ENCODE peak calls at places on chromosomes 12 and 14, in five cellular contexts. A is ELR, Q is GM12865, E is iris pigment epithelial cell, F is EH. H is an unnamed sample.

GRCh38 chr12:10623131-10623530 is 9.7 kb upstream of the MAGOHB start:
- DNase-seq in A (peak; percentile 32), Q (no peak), E (no peak), F (no peak), H (no peak)

GRCh38 chr12:13801543-13801942 is 179.9 kb downstream of the GRIN2B start:
- DNase-seq in A (no peak), Q (no peak), E (no peak), F (no peak), H (no peak)

GRCh38 chr12:100845095-100845494 is 50.5 kb downstream of the ANO4 start:
- DNase-seq in A (peak; percentile 65), Q (peak; percentile 1), E (no peak), F (no peak), H (no peak)

GRCh38 chr12:124940393-124941169 is 26.1 kb upstream of the UBC start:
- DNase-seq in A (peak; percentile 96), Q (peak; percentile 93), E (peak; percentile 92), F (peak; percentile 93), H (peak; percentile 67)

GRCh38 chr12:77720258-77720657 is 110.4 kb upstream of the NAV3 start:
- DNase-seq in A (peak; percentile 25), Q (no peak), E (peak; percentile 25), F (peak; percentile 2), H (peak; percentile 10)

GRCh38 chr12:57452937-57453509 is 2.1 kb upstream of the INHBE start:
- DNase-seq in A (peak; percentile 84), Q (peak; percentile 72), E (peak; percentile 68), F (peak; percentile 86), H (peak; percentile 77)

GRCh38 chr12:56151672-56152131 is 685 bp upstream of the MYL6B start:
- DNase-seq in A (peak; percentile 70), Q (peak; percentile 85), E (no peak), F (no peak), H (peak; percentile 56)

GRCh38 chr14:91396959-91397815 is 20.4 kb downstream of the CCDC88C start:
- DNase-seq in A (no peak), Q (peak; percentile 85), E (no peak), F (no peak), H (no peak)

GRCh38 chr14:20841096-20841495 is 38.5 kb upstream of the RNASE1 start:
- DNase-seq in A (no peak), Q (no peak), E (no peak), F (no peak), H (no peak)

GRCh38 chr12:5581616-5582367 is 149.9 kb downstream of the NTF3 start:
- DNase-seq in A (no peak), Q (no peak), E (no peak), F (no peak), H (no peak)

GRCh38 chr12:123475256-123475703 is 17.3 kb downstream of the SNRNP35 start:
- DNase-seq in A (no peak), Q (no peak), E (no peak), F (no peak), H (no peak)

GRCh38 chr12:27336254-27336653 is 3.6 kb downstream of the BMAL2 start:
- DNase-seq in A (no peak), Q (no peak), E (no peak), F (no peak), H (no peak)

GRCh38 chr12:12551115-12551514 is 11.5 kb downstream of the DUSP16 start:
- DNase-seq in A (no peak), Q (peak; percentile 51), E (no peak), F (no peak), H (no peak)

GRCh38 chr12:110582286-110583136 is 607 bp downstream of the PPTC7 start:
- DNase-seq in A (peak; percentile 63), Q (peak; percentile 89), E (peak; percentile 72), F (peak; percentile 57), H (peak; percentile 26)

GRCh38 chr12:78470354-78471195 is 394.0 kb upstream of the SYT1 start:
- DNase-seq in A (peak; percentile 69), Q (peak; percentile 33), E (peak; percentile 60), F (peak; percentile 50), H (peak; percentile 30)

GRCh38 chr12:94649349-94650142 is 811 bp downstream of the TMCC3 start:
- DNase-seq in A (peak; percentile 54), Q (peak; percentile 32), E (peak; percentile 56), F (no peak), H (peak; percentile 50)

GRCh38 chr12:12505544-12506501 is 56.8 kb downstream of the DUSP16 start:
- DNase-seq in A (peak; percentile 54), Q (peak; percentile 86), E (peak; percentile 75), F (peak; percentile 94), H (no peak)

GRCh38 chr12:48023386-48023785 is 19.1 kb upstream of the COL2A1 start:
- DNase-seq in A (no peak), Q (no peak), E (no peak), F (no peak), H (no peak)

GRCh38 chr14:78933948-78934524 is 763.9 kb downstream of the NRXN3 start:
- DNase-seq in A (peak; percentile 54), Q (peak; percentile 45), E (peak; percentile 42), F (peak; percentile 56), H (peak; percentile 29)

GRCh38 chr12:109714913-109715244 is 1.3 kb downstream of the FAM222A start:
- DNase-seq in A (no peak), Q (no peak), E (no peak), F (no peak), H (no peak)